ENCODE peak calls at places on chromosomes 13 and 19, in nine cellular contexts. One of them, this sample, is unnamed.

GRCh38 chr19:41620171-41620570 is 6.7 kb downstream of the CEACAM4 start:
- DNase-seq in RWPE1: no peak
- DNase-seq in neural crest cell: no peak
- DNase-seq in colonic mucosa: no peak
- DNase-seq in BJ: no peak
- DNase-seq in breast epithelium: no peak
- DNase-seq in cardiac muscle cell: no peak
- DNase-seq in tibial nerve: no peak
- DNase-seq in lower leg skin: no peak
- DNase-seq in this sample: no peak

GRCh38 chr13:45258339-45258685 is 57.5 kb upstream of the KCTD4 start:
- DNase-seq in cardiac muscle cell: peak
- DNase-seq in lower leg skin: no peak
- DNase-seq in tibial nerve: no peak
- DNase-seq in RWPE1: no peak
- DNase-seq in neural crest cell: no peak
- DNase-seq in colonic mucosa: peak
- DNase-seq in breast epithelium: no peak
- DNase-seq in BJ: no peak
- DNase-seq in this sample: no peak

GRCh38 chr19:43901395-43902390 is 33.4 kb downstream of the ZNF45 start:
- DNase-seq in breast epithelium: peak
- DNase-seq in cardiac muscle cell: peak
- DNase-seq in neural crest cell: peak
- DNase-seq in lower leg skin: peak
- DNase-seq in RWPE1: peak
- DNase-seq in tibial nerve: peak
- DNase-seq in colonic mucosa: peak
- DNase-seq in BJ: peak
- DNase-seq in this sample: peak

GRCh38 chr13:82822935-82823334 is 1059.3 kb downstream of the SLITRK1 start:
- DNase-seq in neural crest cell: no peak
- DNase-seq in breast epithelium: no peak
- DNase-seq in tibial nerve: no peak
- DNase-seq in colonic mucosa: no peak
- DNase-seq in RWPE1: no peak
- DNase-seq in cardiac muscle cell: no peak
- DNase-seq in lower leg skin: no peak
- DNase-seq in BJ: no peak
- DNase-seq in this sample: no peak

GRCh38 chr13:113813070-113813748 is 50.7 kb downstream of the GAS6 start:
- DNase-seq in BJ: no peak
- DNase-seq in colonic mucosa: no peak
- DNase-seq in RWPE1: no peak
- DNase-seq in neural crest cell: no peak
- DNase-seq in tibial nerve: no peak
- DNase-seq in cardiac muscle cell: no peak
- DNase-seq in lower leg skin: no peak
- DNase-seq in breast epithelium: no peak
- DNase-seq in this sample: no peak

GRCh38 chr19:21604351-21604926 is 99.0 kb downstream of the ZNF429 start:
- DNase-seq in tibial nerve: no peak
- DNase-seq in colonic mucosa: peak
- DNase-seq in neural crest cell: no peak
- DNase-seq in lower leg skin: no peak
- DNase-seq in BJ: no peak
- DNase-seq in breast epithelium: no peak
- DNase-seq in RWPE1: peak
- DNase-seq in cardiac muscle cell: peak
- DNase-seq in this sample: no peak

GRCh38 chr13:38590796-38591507 is 95.9 kb upstream of the FREM2 start:
- DNase-seq in tibial nerve: no peak
- DNase-seq in lower leg skin: no peak
- DNase-seq in neural crest cell: no peak
- DNase-seq in RWPE1: no peak
- DNase-seq in BJ: no peak
- DNase-seq in colonic mucosa: no peak
- DNase-seq in cardiac muscle cell: peak
- DNase-seq in breast epithelium: no peak
- DNase-seq in this sample: no peak

GRCh38 chr13:27043013-27043412 is 128.6 kb downstream of the USP12 start:
- DNase-seq in RWPE1: peak
- DNase-seq in BJ: peak
- DNase-seq in tibial nerve: no peak
- DNase-seq in colonic mucosa: no peak
- DNase-seq in cardiac muscle cell: no peak
- DNase-seq in neural crest cell: no peak
- DNase-seq in lower leg skin: no peak
- DNase-seq in breast epithelium: peak
- DNase-seq in this sample: no peak

GRCh38 chr13:100490692-100491091 is 97.9 kb downstream of the GGACT start:
- DNase-seq in tibial nerve: no peak
- DNase-seq in breast epithelium: no peak
- DNase-seq in lower leg skin: peak
- DNase-seq in colonic mucosa: no peak
- DNase-seq in neural crest cell: no peak
- DNase-seq in BJ: no peak
- DNase-seq in cardiac muscle cell: no peak
- DNase-seq in RWPE1: no peak
- DNase-seq in this sample: no peak

GRCh38 chr13:72304121-72304745 is 423.2 kb downstream of the MZT1 start:
- DNase-seq in BJ: no peak
- DNase-seq in lower leg skin: no peak
- DNase-seq in RWPE1: no peak
- DNase-seq in breast epithelium: no peak
- DNase-seq in colonic mucosa: no peak
- DNase-seq in cardiac muscle cell: no peak
- DNase-seq in tibial nerve: no peak
- DNase-seq in neural crest cell: no peak
- DNase-seq in this sample: no peak

GRCh38 chr19:51815038-51815437 is 20.1 kb downstream of the FPR3 start:
- DNase-seq in lower leg skin: no peak
- DNase-seq in RWPE1: no peak
- DNase-seq in BJ: no peak
- DNase-seq in breast epithelium: no peak
- DNase-seq in tibial nerve: no peak
- DNase-seq in neural crest cell: no peak
- DNase-seq in colonic mucosa: no peak
- DNase-seq in cardiac muscle cell: no peak
- DNase-seq in this sample: no peak

GRCh38 chr19:51292971-51293370 is 18.5 kb upstream of the IGLON5 start:
- DNase-seq in breast epithelium: no peak
- DNase-seq in neural crest cell: no peak
- DNase-seq in cardiac muscle cell: no peak
- DNase-seq in tibial nerve: no peak
- DNase-seq in RWPE1: no peak
- DNase-seq in lower leg skin: peak
- DNase-seq in colonic mucosa: no peak
- DNase-seq in BJ: no peak
- DNase-seq in this sample: no peak

GRCh38 chr19:5951338-5951861 is 26.5 kb downstream of the RANBP3 start:
- DNase-seq in neural crest cell: peak
- DNase-seq in cardiac muscle cell: no peak
- DNase-seq in lower leg skin: no peak
- DNase-seq in tibial nerve: no peak
- DNase-seq in BJ: no peak
- DNase-seq in colonic mucosa: no peak
- DNase-seq in RWPE1: no peak
- DNase-seq in breast epithelium: no peak
- DNase-seq in this sample: no peak

GRCh38 chr13:99237981-99238662 is 20.1 kb downstream of the GPR18 start:
- DNase-seq in RWPE1: no peak
- DNase-seq in colonic mucosa: no peak
- DNase-seq in tibial nerve: no peak
- DNase-seq in cardiac muscle cell: no peak
- DNase-seq in lower leg skin: no peak
- DNase-seq in BJ: no peak
- DNase-seq in breast epithelium: no peak
- DNase-seq in neural crest cell: no peak
- DNase-seq in this sample: no peak

GRCh38 chr19:29810504-29810871 is 1.3 kb upstream of the CCNE1 start:
- DNase-seq in cardiac muscle cell: peak
- DNase-seq in BJ: no peak
- DNase-seq in breast epithelium: peak
- DNase-seq in tibial nerve: no peak
- DNase-seq in lower leg skin: no peak
- DNase-seq in colonic mucosa: peak
- DNase-seq in neural crest cell: no peak
- DNase-seq in RWPE1: peak
- DNase-seq in this sample: no peak

GRCh38 chr19:12880551-12881171 is 588 bp downstream of the DNASE2 start:
- DNase-seq in breast epithelium: peak
- DNase-seq in RWPE1: no peak
- DNase-seq in BJ: no peak
- DNase-seq in cardiac muscle cell: peak
- DNase-seq in colonic mucosa: peak
- DNase-seq in lower leg skin: peak
- DNase-seq in neural crest cell: no peak
- DNase-seq in tibial nerve: no peak
- DNase-seq in this sample: peak

GRCh38 chr13:31160857-31161582 is 684 bp downstream of the HSPH1 start:
- DNase-seq in lower leg skin: peak
- DNase-seq in cardiac muscle cell: peak
- DNase-seq in tibial nerve: peak
- DNase-seq in BJ: no peak
- DNase-seq in RWPE1: peak
- DNase-seq in neural crest cell: peak
- DNase-seq in breast epithelium: no peak
- DNase-seq in colonic mucosa: peak
- DNase-seq in this sample: no peak

DNA sequence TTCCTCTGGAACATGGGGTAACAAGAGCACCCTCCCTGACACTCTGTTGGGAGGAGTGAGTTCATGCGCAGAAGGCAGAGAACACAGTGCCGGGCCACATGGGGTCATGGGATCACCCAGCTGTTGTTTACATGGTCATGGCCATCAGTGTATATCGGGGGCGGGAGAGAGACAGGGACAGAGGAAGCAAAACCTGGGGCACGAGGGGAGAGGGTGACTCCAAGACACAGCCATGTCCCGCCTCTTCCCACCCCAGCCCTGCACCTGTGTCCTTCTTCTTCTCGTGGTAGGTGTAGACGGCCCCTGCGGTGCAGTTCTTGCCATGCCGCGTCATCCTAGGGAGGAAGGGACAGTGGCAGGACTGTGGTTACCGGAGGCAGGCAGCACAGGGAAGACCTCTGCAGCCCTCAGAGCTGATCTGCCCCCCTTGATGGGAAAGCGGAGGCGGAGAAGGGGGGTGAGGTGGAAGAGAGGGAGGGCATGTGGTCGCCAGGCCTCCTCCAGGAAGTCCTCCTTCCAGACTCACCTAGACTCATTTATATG is 19.9 kb downstream of the NOSIP start:
- DNase-seq in cardiac muscle cell: no peak
- DNase-seq in neural crest cell: no peak
- DNase-seq in RWPE1: no peak
- DNase-seq in BJ: no peak
- DNase-seq in breast epithelium: no peak
- DNase-seq in tibial nerve: no peak
- DNase-seq in lower leg skin: no peak
- DNase-seq in colonic mucosa: no peak
- DNase-seq in this sample: no peak
- TF ChIP-seq CTCF in cardiac muscle cell: no peak
- TF ChIP-seq CTCF in neural crest cell: no peak
- TF ChIP-seq CTCF in RWPE1: no peak
- TF ChIP-seq CTCF in BJ: no peak
- TF ChIP-seq CTCF in breast epithelium: no peak
- TF ChIP-seq CTCF in tibial nerve: no peak
- TF ChIP-seq CTCF in lower leg skin: no peak
- TF ChIP-seq CTCF in colonic mucosa: no peak
- TF ChIP-seq CTCF in this sample: no peak

DNA sequence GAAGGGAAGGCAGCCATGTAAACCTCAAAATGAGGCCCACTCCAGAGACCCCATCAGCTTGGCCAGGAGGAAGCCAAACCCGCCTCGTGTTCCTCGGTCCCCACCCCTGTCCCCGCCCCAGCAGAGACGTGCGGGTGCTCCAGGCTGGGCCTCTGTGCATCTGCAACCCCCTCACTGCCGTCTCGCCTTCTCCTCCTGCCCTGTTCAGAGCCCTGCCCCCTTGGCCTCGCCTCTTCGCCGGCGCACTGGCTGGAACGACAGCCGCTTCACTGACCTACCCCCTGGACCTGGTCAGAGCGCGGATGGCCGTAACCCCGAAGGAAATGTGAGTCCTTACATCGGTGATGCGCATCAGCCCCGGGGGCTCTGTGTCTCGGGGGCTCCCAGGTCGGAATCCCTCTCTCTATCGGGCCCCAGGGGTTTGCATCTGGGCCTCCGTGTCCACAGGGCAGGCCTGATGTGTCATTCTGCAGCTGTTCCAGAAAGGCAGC is 32.2 kb downstream of the TMEM161A start:
- DNase-seq in BJ: no peak
- DNase-seq in RWPE1: no peak
- DNase-seq in colonic mucosa: peak
- DNase-seq in lower leg skin: no peak
- DNase-seq in cardiac muscle cell: peak
- DNase-seq in tibial nerve: no peak
- DNase-seq in breast epithelium: no peak
- DNase-seq in neural crest cell: peak
- DNase-seq in this sample: no peak
- TF ChIP-seq CTCF in BJ: no peak
- TF ChIP-seq CTCF in RWPE1: no peak
- TF ChIP-seq CTCF in colonic mucosa: no peak
- TF ChIP-seq CTCF in lower leg skin: no peak
- TF ChIP-seq CTCF in cardiac muscle cell: no peak
- TF ChIP-seq CTCF in tibial nerve: no peak
- TF ChIP-seq CTCF in breast epithelium: no peak
- TF ChIP-seq CTCF in neural crest cell: no peak
- TF ChIP-seq CTCF in this sample: no peak

DNA sequence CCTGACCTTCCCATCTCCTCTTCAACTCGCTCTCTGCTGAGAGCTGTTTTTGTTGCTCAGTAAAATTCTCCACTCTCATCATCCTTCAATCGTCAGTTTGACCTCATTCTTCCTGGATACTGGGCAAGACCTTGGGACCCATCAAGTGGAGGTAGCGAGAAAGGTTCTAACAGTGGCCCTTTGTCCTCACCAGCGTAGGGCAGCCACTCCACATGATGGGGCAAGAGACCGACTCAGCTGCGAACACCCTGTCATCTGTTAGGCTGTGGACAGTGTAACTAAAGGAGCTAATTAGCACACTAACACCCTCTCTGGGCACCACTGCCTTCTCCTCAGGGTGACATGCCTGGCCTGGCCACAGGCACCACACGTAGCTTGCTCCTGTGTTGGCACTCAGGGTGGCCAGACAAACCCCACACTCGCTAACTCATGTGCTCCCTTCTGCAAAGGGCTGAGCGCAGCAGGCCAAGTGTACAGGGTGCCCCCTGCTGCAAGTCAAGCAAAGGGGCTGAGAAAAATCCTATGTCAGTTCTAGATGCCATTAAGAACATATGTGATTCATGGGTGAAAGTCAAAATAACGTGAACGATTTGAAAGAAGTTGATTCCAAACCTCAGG is 1216.0 kb downstream of the SLITRK5 start:
- DNase-seq in tibial nerve: no peak
- DNase-seq in BJ: no peak
- DNase-seq in lower leg skin: no peak
- DNase-seq in breast epithelium: no peak
- DNase-seq in RWPE1: no peak
- DNase-seq in cardiac muscle cell: peak
- DNase-seq in neural crest cell: no peak
- DNase-seq in colonic mucosa: no peak
- DNase-seq in this sample: no peak
- TF ChIP-seq CTCF in tibial nerve: no peak
- TF ChIP-seq CTCF in BJ: no peak
- TF ChIP-seq CTCF in lower leg skin: no peak
- TF ChIP-seq CTCF in breast epithelium: no peak
- TF ChIP-seq CTCF in RWPE1: no peak
- TF ChIP-seq CTCF in cardiac muscle cell: no peak
- TF ChIP-seq CTCF in neural crest cell: no peak
- TF ChIP-seq CTCF in colonic mucosa: no peak
- TF ChIP-seq CTCF in this sample: no peak

GRCh38 chr13:35514801-35515502 is 38.5 kb upstream of the MAB21L1 start:
- DNase-seq in neural crest cell: no peak
- DNase-seq in BJ: no peak
- DNase-seq in cardiac muscle cell: no peak
- DNase-seq in breast epithelium: no peak
- DNase-seq in colonic mucosa: no peak
- DNase-seq in RWPE1: no peak
- DNase-seq in lower leg skin: no peak
- DNase-seq in tibial nerve: no peak
- DNase-seq in this sample: no peak
- TF ChIP-seq CTCF in neural crest cell: no peak
- TF ChIP-seq CTCF in BJ: no peak
- TF ChIP-seq CTCF in cardiac muscle cell: no peak
- TF ChIP-seq CTCF in breast epithelium: no peak
- TF ChIP-seq CTCF in colonic mucosa: no peak
- TF ChIP-seq CTCF in RWPE1: no peak
- TF ChIP-seq CTCF in lower leg skin: no peak
- TF ChIP-seq CTCF in tibial nerve: no peak
- TF ChIP-seq CTCF in this sample: no peak

This sample was measured in suprapubic skin.